ENCODE peak calls at places on chromosome 12, in four cellular contexts. Y is cardiac muscle cell, H is SK-N-SH, Z is astrocyte of the spinal cord. A is an unnamed sample.

GRCh38 chr12:131699434-131699833 is 11.5 kb upstream of the SFSWAP start:
- DNase-seq in H (no peak), Y (no peak), Z (no peak), A (no peak)

GRCh38 chr12:110846615-110847566 is at the start of gene CCDC63:
- DNase-seq in Y (peak; percentile 62), H (peak; percentile 86), Z (peak; percentile 50), A (no peak)

GRCh38 chr12:130698106-130698505 is 18.0 kb downstream of the RIMBP2 start:
- DNase-seq in Y (no peak), Z (no peak), H (no peak), A (no peak)

GRCh38 chr12:29957835-29958234 is 174.1 kb upstream of the TMTC1 start:
- DNase-seq in Z (no peak), H (no peak), Y (no peak), A (no peak)

GRCh38 chr12:113805673-113806072 is 160.5 kb downstream of the RBM19 start:
- DNase-seq in H (no peak), Y (no peak), Z (no peak), A (peak; percentile 37)

GRCh38 chr12:41345071-41345470 is 157.0 kb downstream of the PDZRN4 start:
- DNase-seq in Y (no peak), H (no peak), Z (no peak), A (no peak)

GRCh38 chr12:52004042-52004648 is 2.6 kb upstream of the TAMALIN start:
- DNase-seq in H (peak; percentile 67), Z (peak; percentile 44), Y (peak; percentile 70), A (no peak)

GRCh38 chr12:67633024-67633423 is 15.5 kb upstream of the DYRK2 start:
- DNase-seq in H (no peak), Y (no peak), Z (no peak), A (no peak)

DNA sequence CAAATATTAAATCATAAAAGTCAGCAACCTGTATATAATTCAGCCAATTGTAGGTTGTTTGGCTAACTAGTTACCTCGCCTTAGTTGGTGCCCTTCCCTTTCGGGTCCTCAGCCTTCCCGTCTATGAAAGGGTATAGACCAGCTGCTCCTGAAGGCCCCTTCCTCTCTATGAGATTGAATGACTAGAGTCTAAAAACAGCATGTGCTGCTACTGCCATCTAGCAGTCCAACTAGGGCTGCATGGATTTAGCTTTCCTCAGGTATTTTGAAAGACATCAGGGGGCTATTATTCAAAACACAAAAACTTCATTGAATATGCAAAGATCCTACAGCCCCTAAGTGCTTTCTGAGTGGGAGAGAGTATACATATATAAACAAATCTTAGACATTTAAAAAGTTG is 37.0 kb upstream of the TMEM263 start:
- DNase-seq in Y (peak; percentile 30), Z (peak; percentile 21), H (peak; percentile 59), A (no peak)
- TF ChIP-seq CTCF in Y (peak; percentile 59), Z (peak; percentile 70), H (peak; percentile 62), A (peak; percentile 80)

GRCh38 chr12:109347579-109347978 is at the start of gene MYO1H:
- DNase-seq in Y (no peak), Z (no peak), H (no peak), A (no peak)

GRCh38 chr12:109345428-109345827 is 2.3 kb upstream of the MYO1H start:
- DNase-seq in Z (no peak), H (no peak), Y (no peak), A (no peak)

DNA sequence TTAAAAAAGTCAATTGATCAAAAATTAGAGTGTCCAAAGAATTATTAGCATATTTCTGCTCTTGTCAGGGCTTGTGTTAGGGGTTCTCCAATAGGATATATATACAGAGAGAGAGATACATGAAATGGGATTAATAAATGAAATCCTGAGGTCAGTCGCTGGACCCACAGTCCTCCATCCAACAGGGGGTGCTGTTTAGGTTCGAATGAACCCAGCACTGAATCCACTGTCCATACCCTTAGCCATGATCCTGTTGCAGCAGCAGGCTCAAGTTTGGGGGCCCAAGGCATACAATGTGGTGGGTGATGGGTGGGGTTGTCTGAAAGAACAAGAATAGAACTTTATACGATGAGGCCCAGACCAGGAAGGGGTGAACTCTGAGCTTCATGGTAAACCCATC is 780 bp upstream of the MYO1H start:
- DNase-seq in Z (no peak), Y (no peak), H (no peak), A (no peak)
- TF ChIP-seq CTCF in Z (no peak), Y (no peak), H (peak; percentile 30), A (peak; percentile 15)

DNA sequence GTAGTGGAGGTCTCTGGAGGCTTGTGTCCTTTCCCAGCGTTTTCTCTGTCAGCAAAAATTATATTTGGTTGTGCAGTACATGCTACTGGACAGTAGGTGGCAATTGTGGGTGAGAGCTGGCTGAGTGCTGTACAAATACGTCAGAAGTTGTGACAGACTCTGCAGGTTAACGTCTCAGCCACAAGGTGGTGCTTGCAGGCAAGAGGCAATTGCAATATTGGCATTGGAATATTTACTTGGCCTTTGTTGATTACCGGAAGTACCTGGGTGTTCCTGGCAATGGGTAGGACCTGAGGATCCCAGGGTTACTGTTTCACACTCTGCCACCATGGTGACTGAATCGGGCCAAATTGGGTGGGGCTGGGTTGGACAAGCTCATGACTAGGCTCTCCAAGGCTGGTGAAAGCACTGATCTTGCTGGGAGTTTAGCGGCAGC is 333.9 kb upstream of the LMO3 start:
- DNase-seq in Y (peak; percentile 57), Z (peak; percentile 60), H (peak; percentile 36), A (no peak)
- TF ChIP-seq CTCF in Y (peak; percentile 56), Z (peak; percentile 71), H (peak; percentile 55), A (peak; percentile 77)

DNA sequence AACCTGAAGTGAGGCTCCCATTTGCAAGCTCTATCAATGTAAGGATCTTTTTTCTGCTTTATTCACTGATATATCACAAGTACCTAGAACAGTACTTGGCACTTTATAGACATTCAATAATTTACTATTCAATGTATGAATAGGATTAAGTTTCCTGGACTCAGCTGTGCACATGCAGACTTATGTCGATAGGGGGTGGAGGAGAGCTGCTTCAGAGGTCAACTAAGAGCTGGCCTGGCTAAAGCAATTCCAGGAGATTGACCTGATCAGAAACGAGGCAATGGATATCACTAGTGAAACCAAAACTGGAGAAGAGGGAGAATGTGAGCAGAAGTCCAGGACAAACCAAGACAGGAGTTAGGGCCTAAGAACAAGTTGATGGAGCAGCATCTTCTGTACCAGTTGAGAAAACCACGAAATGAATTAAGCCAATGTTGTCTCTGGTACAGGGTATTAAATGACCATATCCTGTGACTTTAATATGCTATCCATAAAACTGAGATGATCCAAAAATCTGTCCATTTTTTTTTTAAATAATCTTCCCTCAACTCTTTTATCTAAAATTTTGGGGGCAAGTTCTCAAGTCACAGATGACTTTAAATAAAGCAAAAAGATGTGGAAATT is 169.2 kb downstream of the PIK3C2G start:
- DNase-seq in Z (peak; percentile 61), Y (peak; percentile 77), H (peak; percentile 30), A (no peak)
- TF ChIP-seq CTCF in Z (peak; percentile 92), Y (peak; percentile 95), H (peak; percentile 92), A (peak; percentile 81)

GRCh38 chr12:65703176-65703575 is 121.1 kb upstream of the HMGA2 start:
- DNase-seq in H (no peak), Y (no peak), Z (no peak), A (no peak)

GRCh38 chr12:65696227-65696626 is 128.1 kb upstream of the HMGA2 start:
- DNase-seq in Y (no peak), H (no peak), Z (no peak), A (no peak)

GRCh38 chr12:65695077-65695865 is 129.0 kb upstream of the HMGA2 start:
- DNase-seq in Y (peak; percentile 95), Z (peak; percentile 99), H (no peak), A (no peak)

GRCh38 chr12:65699251-65699650 is 125.0 kb upstream of the HMGA2 start:
- DNase-seq in H (no peak), Z (peak; percentile 49), Y (peak; percentile 81), A (no peak)
- TF ChIP-seq CTCF in H (peak; percentile 51), Z (peak; percentile 50), Y (peak; percentile 53), A (peak; percentile 74)

GRCh38 chr12:47801904-47802246 is 17.8 kb downstream of the HDAC7 start:
- DNase-seq in Z (no peak), H (no peak), Y (no peak), A (no peak)
- TF ChIP-seq CTCF in Z (no peak), H (no peak), Y (no peak), A (no peak)

GRCh38 chr12:15532364-15532977 is 210.2 kb downstream of the PTPRO start:
- DNase-seq in Y (peak; percentile 83), H (peak; percentile 5), Z (peak; percentile 76), A (no peak)
- TF ChIP-seq CTCF in Y (peak; percentile 61), H (peak; percentile 64), Z (peak; percentile 48), A (peak; percentile 88)

A was measured in chondrocyte.